ENCODE peak calls at places on chromosome 13, in seven cellular contexts. H, R, B, O, M, C and I are unnamed samples.
A peak's percentile ranks its signal among the peaks of the same experiment; 100 is the strongest.

GRCh38 chr13:84187626-84188025 is 305.4 kb upstream of the SLITRK1 start:
- DNase-seq in H (no peak), R (no peak), B (no peak), O (no peak), M (no peak), C (no peak), I (no peak)

GRCh38 chr13:110965038-110965754 is 50.3 kb upstream of the ANKRD10 start:
- DNase-seq in H (peak; percentile 59), R (no peak), B (no peak), O (no peak), M (no peak), C (peak; percentile 94), I (no peak)

GRCh38 chr13:111213964-111214726 is 99.0 kb downstream of the ARHGEF7 start:
- DNase-seq in H (no peak), R (no peak), B (peak; percentile 76), O (peak; percentile 60), M (no peak), C (no peak), I (no peak)

GRCh38 chr13:59099182-59099950 is 1064.4 kb downstream of the DIAPH3 start:
- DNase-seq in H (peak; percentile 17), R (no peak), B (no peak), O (no peak), M (no peak), C (no peak), I (no peak)

GRCh38 chr13:80083097-80083429 is 257.9 kb downstream of the SPRY2 start:
- DNase-seq in H (no peak), R (no peak), B (no peak), O (no peak), M (no peak), C (no peak), I (no peak)

GRCh38 chr13:52850396-52851152 is 2.1 kb upstream of the PCDH8 start:
- DNase-seq in H (peak; percentile 53), R (peak; percentile 21), B (no peak), O (peak; percentile 58), M (peak; percentile 89), C (peak; percentile 28), I (peak; percentile 78)

GRCh38 chr13:113802090-113802531 is 43.1 kb downstream of the TMEM255B start:
- DNase-seq in H (peak; percentile 73), R (no peak), B (no peak), O (no peak), M (peak; percentile 92), C (no peak), I (peak; percentile 91)

GRCh38 chr13:39577833-39578232 is 25.2 kb downstream of the LHFPL6 start:
- DNase-seq in H (no peak), R (peak; percentile 3), B (no peak), O (no peak), M (no peak), C (no peak), I (no peak)

GRCh38 chr13:74191036-74191809 is 57.0 kb upstream of the KLF12 start:
- DNase-seq in H (no peak), R (no peak), B (no peak), O (no peak), M (no peak), C (peak; percentile 9), I (no peak)

GRCh38 chr13:70189981-70190380 is 81.7 kb upstream of the KLHL1 start:
- DNase-seq in H (no peak), R (peak; percentile 68), B (peak; percentile 36), O (no peak), M (no peak), C (no peak), I (no peak)

GRCh38 chr13:32255744-32256120 is 59.4 kb downstream of the ZAR1L start:
- DNase-seq in H (peak; percentile 53), R (no peak), B (no peak), O (peak; percentile 17), M (no peak), C (no peak), I (no peak)

GRCh38 chr13:38180670-38181069 is 169.0 kb upstream of the UFM1 start:
- DNase-seq in H (no peak), R (no peak), B (no peak), O (no peak), M (no peak), C (no peak), I (no peak)

GRCh38 chr13:114129649-114130062 is 2.8 kb downstream of the RASA3 start:
- DNase-seq in H (no peak), R (no peak), B (no peak), O (no peak), M (no peak), C (no peak), I (no peak)

GRCh38 chr13:39779337-39780270 is 124.1 kb downstream of the COG6 start:
- DNase-seq in H (peak; percentile 60), R (no peak), B (no peak), O (no peak), M (no peak), C (no peak), I (no peak)

GRCh38 chr13:31476266-31476665 is 263.1 kb upstream of the RXFP2 start:
- DNase-seq in H (peak; percentile 93), R (no peak), B (no peak), O (no peak), M (peak; percentile 64), C (no peak), I (peak; percentile 64)

GRCh38 chr13:74036373-74036772 is 97.8 kb downstream of the KLF12 start:
- DNase-seq in H (no peak), R (no peak), B (no peak), O (no peak), M (no peak), C (no peak), I (no peak)

GRCh38 chr13:26473571-26474230 is 83.8 kb upstream of the WASF3 start:
- DNase-seq in H (no peak), R (no peak), B (no peak), O (peak; percentile 83), M (no peak), C (no peak), I (no peak)

GRCh38 chr13:32581177-32581786 is 5.0 kb upstream of the PDS5B start:
- DNase-seq in H (peak; percentile 65), R (peak; percentile 0), B (no peak), O (peak; percentile 20), M (peak; percentile 28), C (peak; percentile 16), I (peak; percentile 38)

GRCh38 chr13:43110658-43111057 is 87.3 kb downstream of the DNAJC15 start:
- DNase-seq in H (no peak), R (no peak), B (no peak), O (no peak), M (no peak), C (no peak), I (no peak)

GRCh38 chr13:113935081-113935511 is 38.8 kb downstream of the C13orf46 start:
- DNase-seq in H (no peak), R (no peak), B (no peak), O (peak; percentile 81), M (no peak), C (no peak), I (no peak)

GRCh38 chr13:78194904-78195639 is 276.4 kb upstream of the EDNRB start:
- DNase-seq in H (peak; percentile 27), R (no peak), B (no peak), O (no peak), M (peak; percentile 41), C (peak; percentile 29), I (peak; percentile 3)

GRCh38 chr13:51425410-51426042 is 27.3 kb downstream of the INTS6 start:
- DNase-seq in H (peak; percentile 69), R (no peak), B (no peak), O (no peak), M (peak; percentile 64), C (no peak), I (peak; percentile 54)

GRCh38 chr13:91351123-91351522 is 3.6 kb downstream of the MIR17HG start:
- DNase-seq in H (no peak), R (no peak), B (no peak), O (no peak), M (no peak), C (no peak), I (no peak)

GRCh38 chr13:107767119-107767518 is 448.2 kb downstream of the LIG4 start:
- DNase-seq in H (no peak), R (peak; percentile 52), B (peak; percentile 84), O (peak; percentile 67), M (no peak), C (no peak), I (no peak)

GRCh38 chr13:34757441-34757840 is 184.6 kb upstream of the NBEA start:
- DNase-seq in H (peak; percentile 44), R (no peak), B (no peak), O (no peak), M (no peak), C (no peak), I (no peak)

GRCh38 chr13:79917628-79918027 is 423.3 kb downstream of the SPRY2 start:
- DNase-seq in H (no peak), R (no peak), B (no peak), O (no peak), M (no peak), C (no peak), I (no peak)

GRCh38 chr13:52161193-52161646 is 1.8 kb upstream of the NEK3 start:
- DNase-seq in H (no peak), R (no peak), B (no peak), O (no peak), M (no peak), C (no peak), I (no peak)

GRCh38 chr13:99690426-99691189 is 189.3 kb downstream of the TM9SF2 start:
- DNase-seq in H (no peak), R (no peak), B (no peak), O (no peak), M (no peak), C (no peak), I (no peak)

GRCh38 chr13:90027409-90027808 is 1320.1 kb upstream of the MIR17HG start:
- DNase-seq in H (no peak), R (no peak), B (no peak), O (no peak), M (no peak), C (no peak), I (no peak)

GRCh38 chr13:20559659-20560356 is 7.1 kb upstream of the IFT88 start:
- DNase-seq in H (no peak), R (no peak), B (no peak), O (no peak), M (no peak), C (no peak), I (no peak)

GRCh38 chr13:106691861-106692260 is 123.9 kb upstream of the ARGLU1 start:
- DNase-seq in H (no peak), R (no peak), B (no peak), O (no peak), M (no peak), C (no peak), I (no peak)

GRCh38 chr13:99894835-99895427 is 76.6 kb downstream of the ZIC5 start:
- DNase-seq in H (peak; percentile 1), R (no peak), B (no peak), O (no peak), M (no peak), C (no peak), I (no peak)

GRCh38 chr13:40475617-40476016 is 190.8 kb downstream of the FOXO1 start:
- DNase-seq in H (no peak), R (no peak), B (no peak), O (no peak), M (no peak), C (no peak), I (no peak)

GRCh38 chr13:113842336-113843062 is 21.4 kb downstream of the GAS6 start:
- DNase-seq in H (no peak), R (no peak), B (no peak), O (no peak), M (no peak), C (no peak), I (no peak)

GRCh38 chr13:113742445-113743120 is 16.4 kb upstream of the TMEM255B start:
- DNase-seq in H (no peak), R (no peak), B (no peak), O (no peak), M (no peak), C (peak; percentile 42), I (no peak)

GRCh38 chr13:109698779-109699178 is 87.6 kb downstream of the IRS2 start:
- DNase-seq in H (peak; percentile 72), R (no peak), B (no peak), O (no peak), M (peak; percentile 66), C (no peak), I (peak; percentile 67)